ENCODE peak calls at places on chromosomes 16 and 17, in seven cellular contexts. One of them, this sample, is unnamed.

GRCh38 chr16:82331397-82331796 is 161.4 kb upstream of the MPHOSPH6 start:
- DNase-seq in SK-N-SH: no peak
- DNase-seq in astrocyte of the cerebellum: no peak
- DNase-seq in activated T-cell treated with anti-CD3 and anti-CD28 coated beads, Interleukin-2, amount 50 U/mL, for 24 hours: no peak
- DNase-seq in naive thymus-derived CD8-positive, alpha-beta T cell: no peak
- DNase-seq in effector memory CD8-positive, alpha-beta T cell: no peak
- DNase-seq in ovary: no peak
- DNase-seq in this sample: no peak

GRCh38 chr17:3695723-3696411 is at the start of gene P2RX5:
- DNase-seq in effector memory CD8-positive, alpha-beta T cell: peak; percentile 33
- DNase-seq in activated T-cell treated with anti-CD3 and anti-CD28 coated beads, Interleukin-2, amount 50 U/mL, for 24 hours: peak; percentile 74
- DNase-seq in ovary: no peak
- DNase-seq in naive thymus-derived CD8-positive, alpha-beta T cell: peak; percentile 5
- DNase-seq in SK-N-SH: peak; percentile 81
- DNase-seq in astrocyte of the cerebellum: no peak
- DNase-seq in this sample: peak; percentile 37

GRCh38 chr16:9868606-9869149 is 313.6 kb downstream of the GRIN2A start:
- DNase-seq in ovary: no peak
- DNase-seq in SK-N-SH: no peak
- DNase-seq in effector memory CD8-positive, alpha-beta T cell: no peak
- DNase-seq in astrocyte of the cerebellum: no peak
- DNase-seq in activated T-cell treated with anti-CD3 and anti-CD28 coated beads, Interleukin-2, amount 50 U/mL, for 24 hours: no peak
- DNase-seq in naive thymus-derived CD8-positive, alpha-beta T cell: no peak
- DNase-seq in this sample: no peak

GRCh38 chr17:65064452-65065019 is 8.0 kb upstream of the GNA13 start:
- DNase-seq in ovary: no peak
- DNase-seq in effector memory CD8-positive, alpha-beta T cell: no peak
- DNase-seq in SK-N-SH: no peak
- DNase-seq in astrocyte of the cerebellum: no peak
- DNase-seq in naive thymus-derived CD8-positive, alpha-beta T cell: no peak
- DNase-seq in activated T-cell treated with anti-CD3 and anti-CD28 coated beads, Interleukin-2, amount 50 U/mL, for 24 hours: no peak
- DNase-seq in this sample: no peak

GRCh38 chr16:996672-997071 is 15.1 kb downstream of the SOX8 start:
- DNase-seq in naive thymus-derived CD8-positive, alpha-beta T cell: peak; percentile 41
- DNase-seq in astrocyte of the cerebellum: no peak
- DNase-seq in SK-N-SH: no peak
- DNase-seq in effector memory CD8-positive, alpha-beta T cell: peak; percentile 30
- DNase-seq in activated T-cell treated with anti-CD3 and anti-CD28 coated beads, Interleukin-2, amount 50 U/mL, for 24 hours: no peak
- DNase-seq in ovary: no peak
- DNase-seq in this sample: peak; percentile 56

GRCh38 chr17:54694287-54694887 is 206.3 kb upstream of the TOM1L1 start:
- DNase-seq in SK-N-SH: peak; percentile 11
- DNase-seq in effector memory CD8-positive, alpha-beta T cell: no peak
- DNase-seq in activated T-cell treated with anti-CD3 and anti-CD28 coated beads, Interleukin-2, amount 50 U/mL, for 24 hours: no peak
- DNase-seq in ovary: no peak
- DNase-seq in naive thymus-derived CD8-positive, alpha-beta T cell: no peak
- DNase-seq in astrocyte of the cerebellum: no peak
- DNase-seq in this sample: no peak

GRCh38 chr16:72085002-72085401 is 8.4 kb downstream of the TXNL4B start:
- DNase-seq in astrocyte of the cerebellum: no peak
- DNase-seq in SK-N-SH: no peak
- DNase-seq in effector memory CD8-positive, alpha-beta T cell: no peak
- DNase-seq in ovary: no peak
- DNase-seq in activated T-cell treated with anti-CD3 and anti-CD28 coated beads, Interleukin-2, amount 50 U/mL, for 24 hours: no peak
- DNase-seq in naive thymus-derived CD8-positive, alpha-beta T cell: no peak
- DNase-seq in this sample: no peak

GRCh38 chr16:24609740-24610420 is 70.5 kb downstream of the RBBP6 start:
- DNase-seq in activated T-cell treated with anti-CD3 and anti-CD28 coated beads, Interleukin-2, amount 50 U/mL, for 24 hours: peak; percentile 42
- DNase-seq in effector memory CD8-positive, alpha-beta T cell: no peak
- DNase-seq in ovary: peak; percentile 69
- DNase-seq in SK-N-SH: peak; percentile 27
- DNase-seq in astrocyte of the cerebellum: peak; percentile 33
- DNase-seq in naive thymus-derived CD8-positive, alpha-beta T cell: no peak
- DNase-seq in this sample: no peak

GRCh38 chr16:16083421-16084156 is 134.2 kb downstream of the ABCC1 start:
- DNase-seq in activated T-cell treated with anti-CD3 and anti-CD28 coated beads, Interleukin-2, amount 50 U/mL, for 24 hours: no peak
- DNase-seq in naive thymus-derived CD8-positive, alpha-beta T cell: no peak
- DNase-seq in SK-N-SH: no peak
- DNase-seq in ovary: no peak
- DNase-seq in astrocyte of the cerebellum: no peak
- DNase-seq in effector memory CD8-positive, alpha-beta T cell: no peak
- DNase-seq in this sample: no peak

GRCh38 chr17:76584427-76585047 is 1.1 kb downstream of the ST6GALNAC2 start:
- DNase-seq in ovary: no peak
- DNase-seq in SK-N-SH: peak; percentile 45
- DNase-seq in activated T-cell treated with anti-CD3 and anti-CD28 coated beads, Interleukin-2, amount 50 U/mL, for 24 hours: no peak
- DNase-seq in astrocyte of the cerebellum: no peak
- DNase-seq in naive thymus-derived CD8-positive, alpha-beta T cell: no peak
- DNase-seq in effector memory CD8-positive, alpha-beta T cell: no peak
- DNase-seq in this sample: no peak

GRCh38 chr16:89538286-89538685 is 22.2 kb upstream of the RPL13 start:
- DNase-seq in ovary: no peak
- DNase-seq in SK-N-SH: no peak
- DNase-seq in astrocyte of the cerebellum: no peak
- DNase-seq in activated T-cell treated with anti-CD3 and anti-CD28 coated beads, Interleukin-2, amount 50 U/mL, for 24 hours: no peak
- DNase-seq in naive thymus-derived CD8-positive, alpha-beta T cell: no peak
- DNase-seq in effector memory CD8-positive, alpha-beta T cell: no peak
- DNase-seq in this sample: no peak

GRCh38 chr17:17033466-17033865 is 8.8 kb upstream of the MPRIP start:
- DNase-seq in effector memory CD8-positive, alpha-beta T cell: no peak
- DNase-seq in naive thymus-derived CD8-positive, alpha-beta T cell: no peak
- DNase-seq in SK-N-SH: no peak
- DNase-seq in activated T-cell treated with anti-CD3 and anti-CD28 coated beads, Interleukin-2, amount 50 U/mL, for 24 hours: no peak
- DNase-seq in astrocyte of the cerebellum: no peak
- DNase-seq in ovary: no peak
- DNase-seq in this sample: no peak

GRCh38 chr16:14600164-14600563 is 29.9 kb downstream of the PARN start:
- DNase-seq in ovary: no peak
- DNase-seq in naive thymus-derived CD8-positive, alpha-beta T cell: no peak
- DNase-seq in astrocyte of the cerebellum: peak; percentile 37
- DNase-seq in SK-N-SH: peak; percentile 24
- DNase-seq in activated T-cell treated with anti-CD3 and anti-CD28 coated beads, Interleukin-2, amount 50 U/mL, for 24 hours: no peak
- DNase-seq in effector memory CD8-positive, alpha-beta T cell: no peak
- DNase-seq in this sample: peak; percentile 4

GRCh38 chr17:72930031-72930430 is 162.5 kb downstream of the SLC39A11 start:
- DNase-seq in SK-N-SH: no peak
- DNase-seq in effector memory CD8-positive, alpha-beta T cell: no peak
- DNase-seq in naive thymus-derived CD8-positive, alpha-beta T cell: no peak
- DNase-seq in astrocyte of the cerebellum: no peak
- DNase-seq in activated T-cell treated with anti-CD3 and anti-CD28 coated beads, Interleukin-2, amount 50 U/mL, for 24 hours: no peak
- DNase-seq in ovary: no peak
- DNase-seq in this sample: no peak

GRCh38 chr17:40075216-40076100 is 12.7 kb downstream of the THRA start:
- DNase-seq in SK-N-SH: peak; percentile 83
- DNase-seq in effector memory CD8-positive, alpha-beta T cell: peak; percentile 71
- DNase-seq in activated T-cell treated with anti-CD3 and anti-CD28 coated beads, Interleukin-2, amount 50 U/mL, for 24 hours: peak; percentile 82
- DNase-seq in naive thymus-derived CD8-positive, alpha-beta T cell: peak; percentile 45
- DNase-seq in ovary: peak; percentile 83
- DNase-seq in astrocyte of the cerebellum: no peak
- DNase-seq in this sample: peak; percentile 63

GRCh38 chr16:88432174-88432573 is 20.9 kb upstream of the ZFPM1 start:
- DNase-seq in activated T-cell treated with anti-CD3 and anti-CD28 coated beads, Interleukin-2, amount 50 U/mL, for 24 hours: no peak
- DNase-seq in effector memory CD8-positive, alpha-beta T cell: no peak
- DNase-seq in astrocyte of the cerebellum: no peak
- DNase-seq in SK-N-SH: no peak
- DNase-seq in ovary: no peak
- DNase-seq in naive thymus-derived CD8-positive, alpha-beta T cell: no peak
- DNase-seq in this sample: no peak

GRCh38 chr17:75238020-75238580 is 23.3 kb downstream of the GGA3 start:
- DNase-seq in activated T-cell treated with anti-CD3 and anti-CD28 coated beads, Interleukin-2, amount 50 U/mL, for 24 hours: no peak
- DNase-seq in SK-N-SH: no peak
- DNase-seq in ovary: no peak
- DNase-seq in astrocyte of the cerebellum: no peak
- DNase-seq in effector memory CD8-positive, alpha-beta T cell: no peak
- DNase-seq in naive thymus-derived CD8-positive, alpha-beta T cell: no peak
- DNase-seq in this sample: no peak

GRCh38 chr16:64590516-64590915 is 531.3 kb downstream of the CDH11 start:
- DNase-seq in SK-N-SH: no peak
- DNase-seq in activated T-cell treated with anti-CD3 and anti-CD28 coated beads, Interleukin-2, amount 50 U/mL, for 24 hours: no peak
- DNase-seq in effector memory CD8-positive, alpha-beta T cell: no peak
- DNase-seq in astrocyte of the cerebellum: no peak
- DNase-seq in ovary: no peak
- DNase-seq in naive thymus-derived CD8-positive, alpha-beta T cell: no peak
- DNase-seq in this sample: no peak

GRCh38 chr16:59259074-59259963 is 525.2 kb upstream of the GOT2 start:
- DNase-seq in naive thymus-derived CD8-positive, alpha-beta T cell: peak; percentile 13
- DNase-seq in activated T-cell treated with anti-CD3 and anti-CD28 coated beads, Interleukin-2, amount 50 U/mL, for 24 hours: peak; percentile 31
- DNase-seq in SK-N-SH: no peak
- DNase-seq in astrocyte of the cerebellum: no peak
- DNase-seq in ovary: no peak
- DNase-seq in effector memory CD8-positive, alpha-beta T cell: no peak
- DNase-seq in this sample: no peak

GRCh38 chr16:27636453-27637200 is 86.7 kb downstream of the KATNIP start:
- DNase-seq in SK-N-SH: no peak
- DNase-seq in ovary: no peak
- DNase-seq in effector memory CD8-positive, alpha-beta T cell: no peak
- DNase-seq in naive thymus-derived CD8-positive, alpha-beta T cell: no peak
- DNase-seq in astrocyte of the cerebellum: no peak
- DNase-seq in activated T-cell treated with anti-CD3 and anti-CD28 coated beads, Interleukin-2, amount 50 U/mL, for 24 hours: no peak
- DNase-seq in this sample: no peak

GRCh38 chr16:84836234-84836647 is 16.5 kb downstream of the CRISPLD2 start:
- DNase-seq in effector memory CD8-positive, alpha-beta T cell: no peak
- DNase-seq in activated T-cell treated with anti-CD3 and anti-CD28 coated beads, Interleukin-2, amount 50 U/mL, for 24 hours: no peak
- DNase-seq in naive thymus-derived CD8-positive, alpha-beta T cell: no peak
- DNase-seq in SK-N-SH: peak; percentile 42
- DNase-seq in astrocyte of the cerebellum: peak; percentile 100
- DNase-seq in ovary: peak; percentile 92
- DNase-seq in this sample: no peak

GRCh38 chr17:2054740-2055493 is at the start of gene HIC1:
- DNase-seq in SK-N-SH: peak; percentile 93
- DNase-seq in ovary: peak; percentile 87
- DNase-seq in astrocyte of the cerebellum: no peak
- DNase-seq in naive thymus-derived CD8-positive, alpha-beta T cell: peak; percentile 54
- DNase-seq in effector memory CD8-positive, alpha-beta T cell: peak; percentile 82
- DNase-seq in activated T-cell treated with anti-CD3 and anti-CD28 coated beads, Interleukin-2, amount 50 U/mL, for 24 hours: peak; percentile 89
- DNase-seq in this sample: peak; percentile 74

GRCh38 chr16:19123535-19124178 is 9.9 kb downstream of the ITPRIPL2 start:
- DNase-seq in astrocyte of the cerebellum: no peak
- DNase-seq in activated T-cell treated with anti-CD3 and anti-CD28 coated beads, Interleukin-2, amount 50 U/mL, for 24 hours: no peak
- DNase-seq in naive thymus-derived CD8-positive, alpha-beta T cell: no peak
- DNase-seq in effector memory CD8-positive, alpha-beta T cell: no peak
- DNase-seq in SK-N-SH: no peak
- DNase-seq in ovary: no peak
- DNase-seq in this sample: no peak

GRCh38 chr17:76528156-76528527 is 9.4 kb downstream of the CYGB start:
- DNase-seq in SK-N-SH: peak; percentile 27
- DNase-seq in activated T-cell treated with anti-CD3 and anti-CD28 coated beads, Interleukin-2, amount 50 U/mL, for 24 hours: peak; percentile 46
- DNase-seq in ovary: no peak
- DNase-seq in effector memory CD8-positive, alpha-beta T cell: no peak
- DNase-seq in naive thymus-derived CD8-positive, alpha-beta T cell: no peak
- DNase-seq in astrocyte of the cerebellum: no peak
- DNase-seq in this sample: no peak

GRCh38 chr16:678858-679807 is 1.1 kb upstream of the STUB1 start:
- DNase-seq in SK-N-SH: peak; percentile 91
- DNase-seq in ovary: peak; percentile 82
- DNase-seq in activated T-cell treated with anti-CD3 and anti-CD28 coated beads, Interleukin-2, amount 50 U/mL, for 24 hours: no peak
- DNase-seq in naive thymus-derived CD8-positive, alpha-beta T cell: peak; percentile 47
- DNase-seq in astrocyte of the cerebellum: no peak
- DNase-seq in effector memory CD8-positive, alpha-beta T cell: no peak
- DNase-seq in this sample: no peak

GRCh38 chr16:29687755-29688154 is 8.8 kb downstream of the QPRT start:
- DNase-seq in effector memory CD8-positive, alpha-beta T cell: no peak
- DNase-seq in astrocyte of the cerebellum: no peak
- DNase-seq in ovary: no peak
- DNase-seq in naive thymus-derived CD8-positive, alpha-beta T cell: no peak
- DNase-seq in SK-N-SH: no peak
- DNase-seq in activated T-cell treated with anti-CD3 and anti-CD28 coated beads, Interleukin-2, amount 50 U/mL, for 24 hours: no peak
- DNase-seq in this sample: no peak